ENCODE peak calls at places on chromosome 18, in five cellular contexts. A is thoracic aorta; O is GM23248; I is activated T-cell treated with anti-CD3 and anti-CD28 coated beads, Interleukin-2, amount 50 U/mL, for 72 hours; C is KG1. T is an unnamed sample.

GRCh38 chr18:47719096-47719780 is 211.2 kb downstream of the SMAD2 start:
- DNase-seq in A (no peak), O (no peak), I (no peak), C (no peak), T (no peak)

GRCh38 chr18:34789768-34790344 is 79.8 kb downstream of the DTNA start:
- DNase-seq in A (no peak), O (peak; percentile 64), I (no peak), C (no peak), T (no peak)

GRCh38 chr18:35130236-35130635 is 89.0 kb downstream of the MAPRE2 start:
- DNase-seq in A (no peak), O (no peak), I (no peak), C (no peak), T (no peak)

GRCh38 chr18:10524507-10525425 is 1.1 kb upstream of the NAPG start:
- DNase-seq in A (no peak), O (peak; percentile 74), I (no peak), C (no peak), T (no peak)

GRCh38 chr18:24180048-24180447 is 41.2 kb downstream of the CABYR start:
- DNase-seq in A (no peak), O (no peak), I (no peak), C (no peak), T (no peak)

GRCh38 chr18:22342625-22343024 is 75.1 kb downstream of the CTAGE1 start:
- DNase-seq in A (no peak), O (peak; percentile 87), I (peak; percentile 48), C (no peak), T (no peak)

GRCh38 chr18:581106-581505 is 926 bp downstream of the CETN1 start:
- DNase-seq in A (no peak), O (no peak), I (no peak), C (no peak), T (no peak)

GRCh38 chr18:12066910-12067511 is 26.6 kb upstream of the ANKRD62 start:
- DNase-seq in A (no peak), O (no peak), I (no peak), C (no peak), T (no peak)

GRCh38 chr18:13917401-13917800 is 2.1 kb upstream of the MC2R start:
- DNase-seq in A (no peak), O (no peak), I (no peak), C (no peak), T (no peak)

GRCh38 chr18:62506495-62507143 is 16.2 kb upstream of the ZCCHC2 start:
- DNase-seq in A (no peak), O (no peak), I (no peak), C (peak; percentile 57), T (no peak)

GRCh38 chr18:32695534-32695933 is 77.3 kb downstream of the KLHL14 start:
- DNase-seq in A (no peak), O (no peak), I (no peak), C (no peak), T (no peak)

GRCh38 chr18:40012931-40013609 is 1942.0 kb upstream of the PIK3C3 start:
- DNase-seq in A (no peak), O (peak; percentile 18), I (no peak), C (no peak), T (no peak)

GRCh38 chr18:4399929-4400328 is 55.2 kb downstream of the DLGAP1 start:
- DNase-seq in A (no peak), O (no peak), I (no peak), C (no peak), T (no peak)

GRCh38 chr18:54060343-54061005 is 164.0 kb downstream of the MBD2 start:
- DNase-seq in A (no peak), O (no peak), I (no peak), C (no peak), T (no peak)

GRCh38 chr18:75210274-75211001 is at the start of gene TSHZ1:
- DNase-seq in A (no peak), O (peak; percentile 92), I (peak; percentile 60), C (peak; percentile 61), T (no peak)

GRCh38 chr18:69838620-69839411 is 108.9 kb downstream of the CD226 start:
- DNase-seq in A (no peak), O (no peak), I (peak; percentile 2), C (no peak), T (no peak)

GRCh38 chr18:58988595-58988994 is 123.9 kb downstream of the ZNF532 start:
- DNase-seq in A (no peak), O (no peak), I (no peak), C (no peak), T (no peak)

GRCh38 chr18:80157708-80158343 is 48.8 kb downstream of the ADNP2 start:
- DNase-seq in A (peak; percentile 33), O (peak; percentile 72), I (peak; percentile 72), C (no peak), T (no peak)

GRCh38 chr18:55301196-55301540 is 286.8 kb downstream of the TCF4 start:
- DNase-seq in A (no peak), O (peak; percentile 61), I (no peak), C (no peak), T (peak; percentile 31)

GRCh38 chr18:32929213-32929612 is 156.4 kb upstream of the KLHL14 start:
- DNase-seq in A (no peak), O (no peak), I (no peak), C (no peak), T (no peak)

GRCh38 chr18:77016936-77017335 is 115.6 kb downstream of the MBP start:
- DNase-seq in A (no peak), O (no peak), I (no peak), C (no peak), T (no peak)

T was measured in AG09319.